ENCODE peak calls at places on chromosomes 11 and 22, in four cellular contexts. One of them, this sample, is unnamed.

GRCh38 chr11:27431808-27432207 is 40.8 kb downstream of the LGR4 start:
- DNase-seq in sigmoid colon: no peak
- DNase-seq in prostate gland: no peak
- DNase-seq in GM12891: no peak
- DNase-seq in this sample: no peak

GRCh38 chr11:62908468-62909072 is 12.6 kb downstream of the CHRM1 start:
- DNase-seq in sigmoid colon: no peak
- DNase-seq in prostate gland: peak
- DNase-seq in GM12891: no peak
- DNase-seq in this sample: no peak

GRCh38 chr11:124839051-124839971 is 25.9 kb upstream of the ROBO3 start:
- DNase-seq in sigmoid colon: no peak
- DNase-seq in prostate gland: no peak
- DNase-seq in GM12891: no peak
- DNase-seq in this sample: no peak

GRCh38 chr11:75790986-75791385 is 22.4 kb downstream of the DGAT2 start:
- DNase-seq in sigmoid colon: no peak
- DNase-seq in prostate gland: no peak
- DNase-seq in GM12891: no peak
- DNase-seq in this sample: no peak

GRCh38 chr11:61509058-61510029 is 795 bp downstream of the LRRC10B start:
- DNase-seq in sigmoid colon: peak
- DNase-seq in prostate gland: peak
- DNase-seq in GM12891: peak
- DNase-seq in this sample: no peak

GRCh38 chr11:102268985-102269470 is 48.3 kb upstream of the BIRC3 start:
- DNase-seq in sigmoid colon: no peak
- DNase-seq in prostate gland: no peak
- DNase-seq in GM12891: no peak
- DNase-seq in this sample: no peak

GRCh38 chr22:24768537-24769374 is 5.8 kb downstream of the PIWIL3 start:
- DNase-seq in sigmoid colon: peak
- DNase-seq in prostate gland: peak
- DNase-seq in GM12891: no peak
- DNase-seq in this sample: peak

GRCh38 chr11:134332189-134332631 is 422 bp downstream of the GLB1L2 start:
- DNase-seq in sigmoid colon: peak
- DNase-seq in prostate gland: peak
- DNase-seq in GM12891: no peak
- DNase-seq in this sample: peak

GRCh38 chr11:2987881-2988280 is 4.2 kb downstream of the NAP1L4 start:
- DNase-seq in sigmoid colon: no peak
- DNase-seq in prostate gland: no peak
- DNase-seq in GM12891: no peak
- DNase-seq in this sample: no peak

GRCh38 chr11:70682056-70682455 is 283.7 kb downstream of the CTTN start:
- DNase-seq in sigmoid colon: no peak
- DNase-seq in prostate gland: no peak
- DNase-seq in GM12891: no peak
- DNase-seq in this sample: no peak

GRCh38 chr11:117921893-117922292 is 7.3 kb downstream of the TMPRSS13 start:
- DNase-seq in sigmoid colon: peak
- DNase-seq in prostate gland: no peak
- DNase-seq in GM12891: no peak
- DNase-seq in this sample: no peak

GRCh38 chr11:35553021-35553420 is 27.6 kb upstream of the PAMR1 start:
- DNase-seq in sigmoid colon: no peak
- DNase-seq in prostate gland: no peak
- DNase-seq in GM12891: no peak
- DNase-seq in this sample: no peak

GRCh38 chr11:115141715-115142114 is 362.5 kb downstream of the CADM1 start:
- DNase-seq in sigmoid colon: no peak
- DNase-seq in prostate gland: no peak
- DNase-seq in GM12891: no peak
- DNase-seq in this sample: no peak

GRCh38 chr22:27895600-27895999 is 23.5 kb downstream of the PITPNB start:
- DNase-seq in sigmoid colon: no peak
- DNase-seq in prostate gland: no peak
- DNase-seq in GM12891: peak
- DNase-seq in this sample: no peak

GRCh38 chr11:79160786-79161403 is 279.9 kb downstream of the TENM4 start:
- DNase-seq in sigmoid colon: no peak
- DNase-seq in prostate gland: peak
- DNase-seq in GM12891: no peak
- DNase-seq in this sample: no peak

GRCh38 chr11:6608011-6608410 is 4.0 kb downstream of the TAF10 start:
- DNase-seq in sigmoid colon: peak
- DNase-seq in prostate gland: no peak
- DNase-seq in GM12891: no peak
- DNase-seq in this sample: peak

GRCh38 chr11:12288934-12289666 is 88.3 kb upstream of the PARVA start:
- DNase-seq in sigmoid colon: no peak
- DNase-seq in prostate gland: peak
- DNase-seq in GM12891: no peak
- DNase-seq in this sample: peak

GRCh38 chr11:73866095-73866579 is 10.5 kb downstream of the COA4 start:
- DNase-seq in sigmoid colon: no peak
- DNase-seq in prostate gland: no peak
- DNase-seq in GM12891: no peak
- DNase-seq in this sample: peak

GRCh38 chr22:46592390-46592872 is 27.8 kb upstream of the GRAMD4 start:
- DNase-seq in sigmoid colon: peak
- DNase-seq in prostate gland: no peak
- DNase-seq in GM12891: peak
- DNase-seq in this sample: peak

GRCh38 chr11:33649944-33650343 is 50.7 kb downstream of the C11orf91 start:
- DNase-seq in sigmoid colon: no peak
- DNase-seq in prostate gland: no peak
- DNase-seq in GM12891: no peak
- DNase-seq in this sample: no peak

GRCh38 chr11:115267871-115268270 is 236.3 kb downstream of the CADM1 start:
- DNase-seq in sigmoid colon: no peak
- DNase-seq in prostate gland: no peak
- DNase-seq in GM12891: no peak
- DNase-seq in this sample: no peak

GRCh38 chr11:58919561-58919960 is 19.7 kb upstream of the GLYATL1 start:
- DNase-seq in sigmoid colon: no peak
- DNase-seq in prostate gland: no peak
- DNase-seq in GM12891: no peak
- DNase-seq in this sample: peak

GRCh38 chr11:45174168-45174835 is 27.9 kb downstream of the PRDM11 start:
- DNase-seq in sigmoid colon: no peak
- DNase-seq in prostate gland: no peak
- DNase-seq in GM12891: no peak
- DNase-seq in this sample: no peak

GRCh38 chr22:19121631-19122142 is 525 bp downstream of the DGCR2 start:
- DNase-seq in sigmoid colon: peak
- DNase-seq in prostate gland: peak
- DNase-seq in GM12891: no peak
- DNase-seq in this sample: peak

GRCh38 chr11:34150494-34151151 is 45.2 kb downstream of the NAT10 start:
- DNase-seq in sigmoid colon: peak
- DNase-seq in prostate gland: no peak
- DNase-seq in GM12891: no peak
- DNase-seq in this sample: no peak

GRCh38 chr11:18600915-18601569 is 1.5 kb downstream of the MISFA start:
- DNase-seq in sigmoid colon: no peak
- DNase-seq in prostate gland: no peak
- DNase-seq in GM12891: no peak
- DNase-seq in this sample: no peak

GRCh38 chr22:31730344-31730711 is 19.6 kb downstream of the PRR14L start:
- DNase-seq in sigmoid colon: no peak
- DNase-seq in prostate gland: no peak
- DNase-seq in GM12891: no peak
- DNase-seq in this sample: no peak

GRCh38 chr22:45997775-45998637 is 21.0 kb upstream of the WNT7B start:
- DNase-seq in sigmoid colon: peak
- DNase-seq in prostate gland: no peak
- DNase-seq in GM12891: no peak
- DNase-seq in this sample: no peak

GRCh38 chr11:113681711-113682410 is 24.2 kb downstream of the TMPRSS5 start:
- DNase-seq in sigmoid colon: no peak
- DNase-seq in prostate gland: peak
- DNase-seq in GM12891: no peak
- DNase-seq in this sample: no peak

GRCh38 chr11:18676803-18677202 is 21.8 kb upstream of the TMEM86A start:
- DNase-seq in sigmoid colon: no peak
- DNase-seq in prostate gland: no peak
- DNase-seq in GM12891: no peak
- DNase-seq in this sample: no peak

GRCh38 chr11:18384157-18384641 is 10.2 kb upstream of the LDHA start:
- DNase-seq in sigmoid colon: peak
- DNase-seq in prostate gland: peak
- DNase-seq in GM12891: no peak
- DNase-seq in this sample: peak

GRCh38 chr11:132831272-132831671 is 701.0 kb downstream of the OPCML start:
- DNase-seq in sigmoid colon: no peak
- DNase-seq in prostate gland: no peak
- DNase-seq in GM12891: no peak
- DNase-seq in this sample: no peak

GRCh38 chr11:102599642-102600261 is 25.4 kb downstream of the MMP20 start:
- DNase-seq in sigmoid colon: no peak
- DNase-seq in prostate gland: no peak
- DNase-seq in GM12891: no peak
- DNase-seq in this sample: no peak

GRCh38 chr22:37633082-37633692 is 6.3 kb upstream of the SH3BP1 start:
- DNase-seq in sigmoid colon: no peak
- DNase-seq in prostate gland: no peak
- DNase-seq in GM12891: peak
- DNase-seq in this sample: no peak

GRCh38 chr22:37634505-37635002 is 4.9 kb upstream of the SH3BP1 start:
- DNase-seq in sigmoid colon: no peak
- DNase-seq in prostate gland: no peak
- DNase-seq in GM12891: no peak
- DNase-seq in this sample: no peak

GRCh38 chr22:37632174-37633081 is 7.0 kb upstream of the SH3BP1 start:
- DNase-seq in sigmoid colon: no peak
- DNase-seq in prostate gland: no peak
- DNase-seq in GM12891: peak
- DNase-seq in this sample: no peak

GRCh38 chr22:37635157-37635556 is 4.3 kb upstream of the SH3BP1 start:
- DNase-seq in sigmoid colon: no peak
- DNase-seq in prostate gland: no peak
- DNase-seq in GM12891: no peak
- DNase-seq in this sample: no peak

DNA sequence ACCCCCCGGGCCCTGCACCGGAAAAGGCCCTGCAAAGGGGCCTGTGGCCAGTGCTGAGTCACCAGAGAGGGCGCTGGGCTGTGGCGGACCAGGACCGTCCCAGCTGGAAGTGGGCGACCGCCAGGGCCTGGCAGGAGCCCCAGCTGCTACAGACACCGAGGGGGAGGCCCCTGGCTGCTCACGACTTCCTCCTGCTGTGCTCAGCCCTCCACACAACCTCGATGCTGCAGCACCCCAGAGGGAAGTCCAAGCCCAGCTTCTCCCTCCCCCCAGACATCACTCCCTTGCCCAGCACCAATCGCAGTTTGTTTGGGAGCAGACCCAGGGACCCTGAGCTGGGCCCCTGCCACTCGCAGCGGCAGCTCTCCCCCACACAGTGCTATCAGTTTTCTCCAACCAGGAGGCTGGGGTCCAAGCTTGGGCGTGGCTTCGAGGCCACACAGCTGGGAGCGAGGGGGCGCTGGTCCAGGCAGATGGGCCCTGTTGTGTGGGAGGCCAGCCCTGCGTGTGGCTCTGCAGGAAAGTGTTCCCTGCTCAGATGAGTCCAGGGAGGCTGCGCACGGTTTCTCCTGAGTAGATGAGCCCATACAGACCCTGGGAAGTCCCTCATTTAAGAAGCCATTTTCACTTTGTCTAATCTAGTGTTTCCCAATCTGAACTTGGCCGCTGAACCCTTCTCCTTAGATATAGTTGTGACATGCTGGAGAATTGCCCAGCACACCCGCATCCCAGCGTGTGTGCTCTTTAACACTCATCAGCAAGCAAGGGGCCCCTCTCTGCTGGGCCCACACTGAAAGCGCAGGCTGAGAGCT is 5.6 kb upstream of the SH3BP1 start:
- DNase-seq in sigmoid colon: peak
- DNase-seq in prostate gland: peak
- DNase-seq in GM12891: peak
- DNase-seq in this sample: peak
- TF ChIP-seq POLR2A in sigmoid colon: no peak
- TF ChIP-seq POLR2A in prostate gland: no peak
- TF ChIP-seq POLR2A in GM12891: peak
- TF ChIP-seq POLR2A in this sample: no peak

GRCh38 chr11:10866893-10867331 is 9.1 kb upstream of the ZBED5 start:
- DNase-seq in sigmoid colon: no peak
- DNase-seq in prostate gland: no peak
- DNase-seq in GM12891: no peak
- DNase-seq in this sample: no peak
- TF ChIP-seq POLR2A in sigmoid colon: no peak
- TF ChIP-seq POLR2A in prostate gland: no peak
- TF ChIP-seq POLR2A in GM12891: no peak
- TF ChIP-seq POLR2A in this sample: no peak

GRCh38 chr11:32088117-32088941 is 2.5 kb upstream of the RCN1 start:
- DNase-seq in sigmoid colon: no peak
- DNase-seq in prostate gland: peak
- DNase-seq in GM12891: no peak
- DNase-seq in this sample: peak

GRCh38 chr11:32087602-32088001 is 3.3 kb upstream of the RCN1 start:
- DNase-seq in sigmoid colon: no peak
- DNase-seq in prostate gland: no peak
- DNase-seq in GM12891: no peak
- DNase-seq in this sample: no peak

GRCh38 chr11:32092581-32093170 is 1.8 kb downstream of the RCN1 start:
- DNase-seq in sigmoid colon: no peak
- DNase-seq in prostate gland: no peak
- DNase-seq in GM12891: no peak
- DNase-seq in this sample: no peak

GRCh38 chr11:32094931-32095330 is 4.1 kb downstream of the RCN1 start:
- DNase-seq in sigmoid colon: no peak
- DNase-seq in prostate gland: no peak
- DNase-seq in GM12891: no peak
- DNase-seq in this sample: no peak

GRCh38 chr11:32090774-32091370 is at the start of gene RCN1:
- DNase-seq in sigmoid colon: peak
- DNase-seq in prostate gland: peak
- DNase-seq in GM12891: peak
- DNase-seq in this sample: peak
- TF ChIP-seq POLR2A in sigmoid colon: no peak
- TF ChIP-seq POLR2A in prostate gland: peak
- TF ChIP-seq POLR2A in GM12891: no peak
- TF ChIP-seq POLR2A in this sample: no peak

GRCh38 chr11:65426839-65427690 is 4.5 kb downstream of the NEAT1 start:
- DNase-seq in sigmoid colon: peak
- DNase-seq in prostate gland: peak
- DNase-seq in GM12891: no peak
- DNase-seq in this sample: peak

GRCh38 chr11:65429069-65429681 is 6.6 kb downstream of the NEAT1 start:
- DNase-seq in sigmoid colon: peak
- DNase-seq in prostate gland: peak
- DNase-seq in GM12891: no peak
- DNase-seq in this sample: peak

GRCh38 chr11:65427691-65428577 is 5.3 kb downstream of the NEAT1 start:
- DNase-seq in sigmoid colon: peak
- DNase-seq in prostate gland: peak
- DNase-seq in GM12891: no peak
- DNase-seq in this sample: no peak

GRCh38 chr11:65429724-65430405 is 7.3 kb downstream of the NEAT1 start:
- DNase-seq in sigmoid colon: peak
- DNase-seq in prostate gland: peak
- DNase-seq in GM12891: no peak
- DNase-seq in this sample: no peak

GRCh38 chr11:65428578-65429068 is 6.0 kb downstream of the NEAT1 start:
- DNase-seq in sigmoid colon: peak
- DNase-seq in prostate gland: peak
- DNase-seq in GM12891: no peak
- DNase-seq in this sample: no peak
- TF ChIP-seq POLR2A in sigmoid colon: peak
- TF ChIP-seq POLR2A in prostate gland: no peak
- TF ChIP-seq POLR2A in GM12891: peak
- TF ChIP-seq POLR2A in this sample: no peak